ENCODE peak calls at places on chromosomes 6 and 20, in ten cellular contexts. M is astrocyte of the spinal cord; D is thyroid gland; I is left kidney; P is mucosa of gallbladder; Q is left ventricle myocardium inferior; X is activated T-helper 1 cell treated with anti-CD3 and anti-CD28 coated beads, Interleukin-2, amount 50 U/mL, for 16 hours; S is stimulated activated CD4-positive, alpha-beta T cell treated with anti-CD3 and anti-CD28 coated beads, Interleukin-4, amount 100 ng/mL, for 48 hours; W is Daoy; A is adrenal gland. Z is an unnamed sample.
A peak's percentile ranks its signal among the peaks of the same experiment; 100 is the strongest.

GRCh38 chr20:24639167-24639548 is 169.7 kb downstream of the SYNDIG1 start:
- DNase-seq in I (no peak), M (no peak), X (no peak), Q (no peak), W (no peak), S (no peak), P (no peak), D (no peak), A (no peak), Z (peak; percentile 49)

GRCh38 chr20:51331466-51331865 is 211.1 kb downstream of the NFATC2 start:
- DNase-seq in I (no peak), M (peak; percentile 89), W (peak; percentile 98), Q (no peak), P (no peak), A (no peak), X (no peak), D (no peak), S (no peak), Z (no peak)

GRCh38 chr6:154814063-154814462 is 80.8 kb downstream of the SCAF8 start:
- DNase-seq in I (no peak), S (no peak), X (no peak), P (no peak), D (peak; percentile 87), M (no peak), Q (no peak), A (no peak), W (no peak), Z (no peak)

GRCh38 chr6:70398783-70399730 is 14.3 kb upstream of the FAM135A start:
- DNase-seq in Q (no peak), M (peak; percentile 62), S (no peak), W (peak; percentile 79), P (peak; percentile 56), A (no peak), I (peak; percentile 56), X (no peak), D (no peak), Z (no peak)

GRCh38 chr6:104625536-104625935 is 234.2 kb downstream of the HACE1 start:
- DNase-seq in W (peak; percentile 53), I (no peak), Q (no peak), D (no peak), S (no peak), P (no peak), M (peak; percentile 45), A (no peak), X (no peak), Z (peak; percentile 89)

GRCh38 chr6:83198486-83199172 is 5.5 kb downstream of the RWDD2A start:
- DNase-seq in I (no peak), P (no peak), D (no peak), A (no peak), M (peak; percentile 55), Q (no peak), X (no peak), W (peak; percentile 48), S (no peak), Z (no peak)

GRCh38 chr6:6588064-6588923 is at the start of gene LY86:
- DNase-seq in Q (peak; percentile 33), W (no peak), P (peak; percentile 23), A (no peak), M (no peak), S (no peak), I (peak; percentile 34), D (no peak), X (no peak), Z (no peak)

GRCh38 chr6:38495922-38496635 is 143.7 kb downstream of the BTBD9 start:
- DNase-seq in P (no peak), M (no peak), Q (no peak), S (no peak), W (peak; percentile 11), D (peak; percentile 51), A (no peak), X (no peak), I (no peak), Z (no peak)

GRCh38 chr6:5672581-5673011 is 334.1 kb downstream of the NRN1 start:
- DNase-seq in A (peak; percentile 51), M (peak; percentile 80), Q (no peak), X (no peak), S (no peak), I (peak; percentile 76), P (no peak), D (no peak), W (peak; percentile 89), Z (no peak)

GRCh38 chr20:52056203-52057062 is 135.1 kb downstream of the ZFP64 start:
- DNase-seq in X (no peak), Q (no peak), D (no peak), S (no peak), I (no peak), A (peak; percentile 18), M (peak; percentile 92), W (peak; percentile 30), P (no peak), Z (no peak)

GRCh38 chr6:33851959-33852358 is 48.2 kb upstream of the MLN start:
- DNase-seq in A (no peak), W (peak; percentile 35), M (no peak), I (peak; percentile 94), P (no peak), X (no peak), D (no peak), S (no peak), Q (no peak), Z (no peak)

GRCh38 chr6:159969921-159970320 is 1.0 kb downstream of the IGF2R start:
- DNase-seq in X (no peak), Q (no peak), M (peak; percentile 78), W (peak; percentile 83), A (peak; percentile 64), I (peak; percentile 93), P (peak; percentile 70), D (peak; percentile 68), S (no peak), Z (peak; percentile 84)

GRCh38 chr20:58688838-58689237 is 3.8 kb upstream of the NPEPL1 start:
- DNase-seq in Q (peak; percentile 14), W (no peak), D (no peak), I (peak; percentile 64), A (no peak), P (no peak), X (no peak), M (no peak), S (no peak), Z (peak; percentile 49)

GRCh38 chr6:72464791-72465691 is 156.8 kb upstream of the KCNQ5 start:
- DNase-seq in M (peak; percentile 83), D (no peak), Q (no peak), S (no peak), I (no peak), W (peak; percentile 90), X (no peak), A (no peak), P (no peak), Z (no peak)

GRCh38 chr20:57335392-57335791 is 5.8 kb downstream of the SPO11 start:
- DNase-seq in P (no peak), A (no peak), M (peak; percentile 16), W (no peak), X (no peak), Q (no peak), S (no peak), I (peak; percentile 44), D (no peak), Z (no peak)

GRCh38 chr6:31010393-31011060 is at the start of gene MUC22:
- DNase-seq in X (no peak), Q (no peak), W (peak; percentile 84), M (peak; percentile 33), D (no peak), P (no peak), I (no peak), A (no peak), S (peak; percentile 18), Z (no peak)

GRCh38 chr6:111087871-111088667 is 766 bp downstream of the SLC16A10 start:
- DNase-seq in Q (peak; percentile 19), M (no peak), P (no peak), A (peak; percentile 45), I (peak; percentile 78), S (peak; percentile 57), X (peak; percentile 21), W (peak; percentile 23), D (peak; percentile 57), Z (no peak)

GRCh38 chr20:24658920-24659660 is 189.7 kb downstream of the SYNDIG1 start:
- DNase-seq in D (no peak), Q (peak; percentile 33), X (no peak), M (no peak), W (no peak), I (no peak), A (no peak), S (no peak), P (no peak), Z (no peak)

GRCh38 chr6:156862711-156863110 is 85.5 kb downstream of the ARID1B start:
- DNase-seq in S (peak; percentile 30), I (no peak), M (no peak), D (no peak), A (no peak), W (no peak), Q (no peak), X (no peak), P (no peak), Z (no peak)

GRCh38 chr6:75412937-75413662 is 80.5 kb downstream of the FILIP1 start:
- DNase-seq in W (peak; percentile 20), X (no peak), P (no peak), A (no peak), I (no peak), S (no peak), Q (no peak), D (no peak), M (peak; percentile 60), Z (no peak)

GRCh38 chr6:150573041-150573681 is 26.5 kb upstream of the PLEKHG1 start:
- DNase-seq in P (no peak), Q (peak; percentile 21), A (no peak), D (peak; percentile 20), S (no peak), I (peak; percentile 89), X (no peak), M (no peak), W (no peak), Z (no peak)

GRCh38 chr6:28443112-28443773 is at the start of gene ZSCAN23:
- DNase-seq in M (peak; percentile 89), A (peak; percentile 72), D (peak; percentile 65), P (peak; percentile 77), Q (peak; percentile 70), I (peak; percentile 96), W (peak; percentile 94), S (peak; percentile 67), X (peak; percentile 70), Z (peak; percentile 88)

GRCh38 chr6:29792123-29793035 is 35.2 kb upstream of the HLA-G start:
- DNase-seq in I (peak; percentile 21), S (peak; percentile 59), A (peak; percentile 79), D (peak; percentile 68), Q (peak; percentile 77), X (peak; percentile 57), P (peak; percentile 65), W (peak; percentile 63), M (no peak), Z (no peak)

GRCh38 chr20:41300383-41300782 is 17.1 kb downstream of the ZHX3 start:
- DNase-seq in X (no peak), I (no peak), P (no peak), Q (no peak), M (no peak), W (no peak), A (no peak), D (peak; percentile 24), S (no peak), Z (no peak)

GRCh38 chr6:143325379-143326140 is 124.9 kb downstream of the ADAT2 start:
- DNase-seq in P (no peak), I (no peak), X (no peak), Q (no peak), W (peak; percentile 69), A (no peak), D (no peak), M (no peak), S (no peak), Z (no peak)

GRCh38 chr20:36542019-36542488 is 735 bp downstream of the MYL9 start:
- DNase-seq in Q (no peak), W (peak; percentile 59), A (peak; percentile 71), S (no peak), I (peak; percentile 73), P (no peak), D (peak; percentile 58), M (no peak), X (no peak), Z (no peak)

GRCh38 chr6:16635810-16636602 is 125.3 kb downstream of the ATXN1 start:
- DNase-seq in D (peak; percentile 65), X (no peak), S (no peak), P (no peak), M (peak; percentile 84), W (peak; percentile 90), A (no peak), I (peak; percentile 52), Q (no peak), Z (no peak)

GRCh38 chr6:70520575-70520974 is 46.2 kb upstream of the SDHAF4 start:
- DNase-seq in X (no peak), P (no peak), Q (no peak), S (no peak), M (peak; percentile 7), A (no peak), I (peak; percentile 8), W (peak; percentile 6), D (no peak), Z (no peak)

Z was measured in osteocyte.